ENCODE peak calls at places on chromosomes 7 and 10, in five cellular contexts. I is A549, B is tibial nerve, P is SK-N-SH, O is astrocyte. Z is an unnamed sample. For H3K4me1, the result is how much of the 10 kb centered on the place peaks cover.

GRCh38 chr10:101536800-101537199 is 51.3 kb downstream of the POLL start:
- DNase-seq in B (no peak), O (no peak), P (peak), I (peak), Z (no peak)

GRCh38 chr10:120597902-120598301 is 140.9 kb downstream of the PLPP4 start:
- DNase-seq in P (no peak), O (no peak), I (no peak), B (no peak), Z (peak)

GRCh38 chr7:12474035-12474434 is 70.4 kb upstream of the VWDE start:
- DNase-seq in I (no peak), O (no peak), P (no peak), B (no peak), Z (no peak)

GRCh38 chr10:55668326-55668922 is 692.6 kb downstream of the ZWINT start:
- DNase-seq in I (peak), P (no peak), O (no peak), B (no peak), Z (peak)

GRCh38 chr10:6008497-6009142 is 31.3 kb upstream of the IL15RA start:
- DNase-seq in I (no peak), O (peak), P (no peak), B (no peak), Z (no peak)

GRCh38 chr10:11742779-11743298 is 657 bp downstream of the ECHDC3 start:
- DNase-seq in P (no peak), B (no peak), I (no peak), O (no peak), Z (no peak)

GRCh38 chr7:16071246-16071857 is 350.0 kb downstream of the CRPPA start:
- DNase-seq in B (no peak), I (peak), P (peak), O (peak), Z (peak)

GRCh38 chr7:137879357-137880158 is 32.8 kb upstream of the DGKI start:
- DNase-seq in O (peak), B (no peak), I (no peak), P (no peak), Z (peak)

GRCh38 chr7:115008465-115009114 is 86.7 kb downstream of the MDFIC start:
- DNase-seq in O (peak), B (peak), I (no peak), P (no peak), Z (no peak)

GRCh38 chr10:86225098-86225782 is 141.4 kb downstream of the GRID1 start:
- DNase-seq in I (peak), B (no peak), P (no peak), O (peak), Z (no peak)

GRCh38 chr7:34222722-34223121 is 317.4 kb downstream of the BMPER start:
- DNase-seq in P (no peak), O (no peak), I (no peak), B (no peak), Z (no peak)

GRCh38 chr10:90417466-90418210 is 440.2 kb downstream of the HTR7 start:
- DNase-seq in I (no peak), B (no peak), O (peak), P (no peak), Z (no peak)

GRCh38 chr7:130356121-130356759 is 11.6 kb downstream of the CPA5 start:
- DNase-seq in P (peak), I (peak), B (no peak), O (peak), Z (peak)

DNA sequence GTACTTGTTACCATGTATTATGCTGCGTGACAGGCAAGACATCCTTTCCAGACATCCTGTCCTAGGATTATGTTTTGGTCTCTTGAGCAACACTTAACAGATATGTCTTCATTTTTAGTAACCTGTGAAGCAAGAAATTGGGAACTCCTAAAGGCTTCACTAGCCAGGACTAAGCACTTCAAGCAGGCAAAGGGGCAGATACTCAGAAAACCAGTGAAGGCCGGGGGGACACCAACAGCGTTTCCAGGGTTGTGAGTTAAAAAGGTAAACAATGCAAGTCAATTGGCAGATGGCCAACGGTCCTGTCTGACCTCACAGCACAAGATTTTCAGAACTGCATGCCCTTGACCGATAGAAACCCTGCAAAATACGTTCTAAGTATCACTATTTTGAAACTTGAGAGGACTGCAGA is 77.6 kb upstream of the SFMBT2 start:
- DNase-seq in O (no peak), I (peak), P (no peak), B (no peak), Z (no peak)
- TF ChIP-seq CTCF in O (no peak), I (no peak), P (no peak), B (no peak), Z (no peak)

GRCh38 chr7:90213521-90213920 is 2.0 kb downstream of the STEAP2 start:
- DNase-seq in B (no peak), O (no peak), I (no peak), P (no peak), Z (no peak)
- H3K4me1 ChIP-seq in B (under half), O (under half), I (under half), P (under half), Z (under half)

DNA sequence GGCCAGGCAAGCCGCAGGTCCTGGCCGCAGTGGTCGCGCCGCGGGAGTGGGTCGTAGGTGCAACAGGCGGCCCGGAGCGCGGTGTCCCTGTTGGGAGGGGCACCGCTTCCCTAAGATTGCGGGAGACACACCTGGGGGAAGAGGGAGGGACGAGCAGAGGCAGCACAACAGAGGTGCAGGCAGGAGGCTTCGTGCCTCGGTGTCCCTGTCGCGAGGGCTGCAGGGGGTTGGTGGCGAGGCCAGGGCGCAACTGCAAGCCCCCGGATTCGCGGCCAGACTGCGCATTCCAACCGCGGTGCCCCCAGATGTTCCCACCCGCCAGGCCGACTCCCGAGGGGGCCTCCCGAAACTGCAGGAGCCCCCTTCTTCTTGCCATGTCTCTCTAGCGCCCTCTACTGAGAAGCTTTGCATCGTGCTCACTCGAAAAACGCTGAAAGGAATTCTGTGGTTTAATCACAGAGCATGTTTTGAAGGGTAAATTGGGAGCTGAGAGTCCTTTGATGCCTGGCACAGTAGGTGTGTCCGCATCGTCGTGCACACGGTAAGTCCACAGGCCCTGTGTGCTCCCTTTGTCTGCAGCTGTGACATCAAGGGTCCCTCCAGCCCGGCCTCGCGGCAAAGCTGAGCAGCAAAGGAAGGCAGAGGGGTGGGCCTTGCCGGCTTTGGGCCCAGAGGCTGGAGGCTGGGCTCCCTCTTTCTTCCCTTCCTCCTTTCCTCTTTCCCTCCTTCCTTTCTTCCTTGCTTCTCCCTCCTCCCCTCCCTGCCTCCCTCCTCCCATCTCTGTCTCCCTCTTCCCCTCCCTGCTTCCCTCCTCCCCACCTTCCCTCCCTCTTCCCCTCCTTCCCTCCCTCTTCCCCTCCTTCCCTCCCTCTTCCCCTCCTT is 6.2 kb upstream of the MBL2 start:
- DNase-seq in I (peak), B (no peak), O (peak), P (peak), Z (peak)
- TF ChIP-seq CTCF in I (peak), B (peak), O (peak), P (peak), Z (peak)

DNA sequence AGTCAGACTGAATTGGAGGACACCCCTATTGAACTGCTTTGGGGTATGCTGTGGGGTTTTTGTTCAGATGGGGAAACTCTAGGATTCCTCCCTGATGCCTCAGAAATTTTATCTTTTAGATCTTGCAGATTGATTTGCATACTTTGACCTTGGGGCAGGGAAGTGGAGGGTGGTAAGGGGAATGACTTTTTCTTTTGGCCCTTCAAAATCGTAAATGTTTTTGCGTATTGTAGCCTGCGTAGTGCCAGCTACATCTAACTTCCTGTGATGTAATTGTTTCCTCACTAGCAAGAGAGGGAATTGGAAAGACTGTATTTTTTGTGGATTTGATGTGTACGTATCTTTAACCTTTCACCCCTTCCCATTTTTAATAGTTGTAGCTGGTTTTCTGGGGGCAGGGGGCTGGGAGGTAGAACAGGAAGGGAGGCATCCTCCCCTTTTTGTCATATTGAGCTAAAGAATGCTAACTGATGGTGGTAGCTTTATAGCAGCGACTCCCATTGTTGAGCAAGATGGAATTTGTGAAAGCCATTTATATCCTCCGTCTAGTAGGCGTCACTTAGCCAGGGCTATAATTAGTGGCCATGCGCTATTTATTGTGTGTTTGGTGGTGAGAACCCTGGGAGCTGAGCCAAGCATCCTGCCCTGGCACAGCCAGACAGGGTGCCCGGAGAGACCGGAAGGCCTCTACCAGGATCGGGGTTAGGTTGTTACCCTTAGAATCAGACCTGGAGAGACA is 11.3 kb downstream of the DUSP5 start:
- DNase-seq in O (no peak), I (no peak), B (no peak), P (no peak), Z (no peak)
- H3K4me1 ChIP-seq in O (under half), I (half or more), B (under half), P (under half), Z (under half)

DNA sequence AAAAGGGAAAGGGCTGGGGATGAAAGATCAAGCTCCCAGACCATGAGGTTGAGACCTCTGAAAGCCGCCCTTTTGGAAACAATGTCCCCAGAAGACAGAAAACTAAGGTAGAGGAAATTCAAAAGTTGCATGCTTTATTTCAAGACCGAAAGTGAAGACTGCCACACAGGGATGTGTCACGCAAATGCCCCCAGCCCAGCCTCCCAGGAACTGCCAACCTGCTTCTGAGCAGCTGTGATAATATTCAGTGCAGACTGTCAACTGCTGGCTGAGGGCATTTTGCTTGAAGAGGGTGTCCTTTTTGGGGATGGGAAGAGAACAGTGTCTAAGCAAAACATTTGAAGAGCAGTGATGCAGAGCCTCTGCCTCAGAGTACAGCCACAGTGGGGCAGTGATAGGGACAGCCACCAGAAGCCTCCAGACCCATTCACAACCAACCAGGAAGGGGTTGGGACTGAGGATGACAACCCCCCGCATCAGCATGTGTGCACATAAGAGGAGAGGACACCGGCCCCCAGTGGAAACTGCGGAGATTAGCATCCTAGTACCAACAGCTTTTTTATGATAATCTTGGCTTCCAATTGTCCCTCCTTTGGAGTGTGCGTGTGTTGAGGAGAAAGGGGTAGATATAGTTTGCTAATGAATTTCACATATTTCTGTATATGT is 34.7 kb upstream of the NFE2L3 start:
- DNase-seq in O (no peak), I (peak), P (peak), B (no peak), Z (peak)
- TF ChIP-seq CTCF in O (no peak), I (no peak), P (no peak), B (no peak), Z (peak)

GRCh38 chr10:73891585-73891984 is 17.2 kb upstream of the CAMK2G start:
- DNase-seq in I (no peak), O (no peak), P (no peak), B (no peak), Z (no peak)
- H3K4me1 ChIP-seq in I (half or more), O (half or more), P (under half), B (under half), Z (under half)

DNA sequence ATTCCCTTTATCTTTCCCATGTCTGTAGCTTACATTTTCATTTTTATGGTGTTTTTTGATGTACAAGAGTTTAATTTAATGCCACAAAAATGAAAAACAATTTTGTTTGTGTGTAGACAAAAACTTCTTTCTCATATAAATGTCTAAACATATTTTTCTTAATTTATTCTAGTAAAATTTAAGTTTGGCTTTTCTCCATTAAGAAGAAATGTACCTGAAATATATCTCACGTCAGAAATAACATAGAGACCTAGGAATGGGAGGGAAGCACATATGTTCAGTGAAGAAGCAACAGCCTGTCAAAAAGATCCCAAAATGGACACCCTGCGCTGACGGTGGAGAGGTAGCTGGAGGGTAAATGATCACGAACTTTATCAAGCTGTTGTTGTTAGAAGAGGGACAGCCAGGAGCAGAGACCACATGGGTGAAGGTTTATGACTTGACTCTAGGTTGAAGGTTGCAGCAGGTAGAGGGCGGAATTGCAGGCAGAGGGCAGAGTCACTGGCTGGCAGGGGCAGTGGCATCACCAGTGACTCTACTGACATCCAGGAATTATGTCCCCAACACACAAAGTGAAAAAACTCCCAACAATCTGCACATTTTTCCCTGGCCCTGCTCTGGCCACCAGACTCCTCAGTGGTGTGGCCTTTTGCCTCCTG is 225.9 kb upstream of the PRSS58 start:
- DNase-seq in O (no peak), B (no peak), I (no peak), P (no peak), Z (peak)
- TF ChIP-seq CTCF in O (no peak), B (no peak), I (peak), P (no peak), Z (peak)

Z was measured in endodermal cell.